ENCODE peak calls at places on chromosomes 6 and 20, in four cellular contexts. D is astrocyte of the spinal cord, M is GM12864, V is kidney. K is an unnamed sample.

GRCh38 chr6:151796842-151797530 is 10.5 kb upstream of the ESR1 start:
- DNase-seq in D (no peak), V (no peak), M (no peak), K (no peak)

GRCh38 chr6:160328447-160328846 is 19.7 kb upstream of the SLC22A3 start:
- DNase-seq in V (no peak), M (no peak), D (no peak), K (no peak)

GRCh38 chr6:163579880-163580295 is 165.4 kb downstream of the QKI start:
- DNase-seq in V (no peak), M (no peak), D (peak), K (peak)

GRCh38 chr6:7156666-7157278 is 49.0 kb downstream of the RREB1 start:
- DNase-seq in M (no peak), D (peak), V (no peak), K (peak)

GRCh38 chr20:48286571-48287551 is 501.6 kb upstream of the SULF2 start:
- DNase-seq in V (no peak), M (no peak), D (no peak), K (no peak)

GRCh38 chr6:83517500-83517899 is 5.2 kb downstream of the PRSS35 start:
- DNase-seq in D (no peak), V (no peak), M (no peak), K (peak)

GRCh38 chr6:28643017-28643740 is 117.5 kb downstream of the GPX5 start:
- DNase-seq in D (peak), V (no peak), M (peak), K (peak)

GRCh38 chr20:59664389-59665055 is 60.2 kb downstream of the PHACTR3 start:
- DNase-seq in M (no peak), D (no peak), V (no peak), K (no peak)

GRCh38 chr6:109441069-109441816 is 719 bp downstream of the SMPD2 start:
- DNase-seq in D (peak), V (peak), M (no peak), K (peak)

GRCh38 chr6:41515995-41516394 is 30.2 kb upstream of the FOXP4 start:
- DNase-seq in V (peak), M (no peak), D (no peak), K (no peak)

GRCh38 chr6:20575691-20576451 is 41.6 kb downstream of the CDKAL1 start:
- DNase-seq in V (no peak), D (no peak), M (no peak), K (no peak)

GRCh38 chr6:139150915-139151314 is 16.0 kb downstream of the HECA start:
- DNase-seq in D (no peak), V (no peak), M (no peak), K (peak)

GRCh38 chr20:25247100-25247665 is 702 bp upstream of the PYGB start:
- DNase-seq in V (peak), D (peak), M (no peak), K (peak)

GRCh38 chr6:115634899-115635298 is 425.8 kb downstream of the FRK start:
- DNase-seq in V (no peak), M (no peak), D (no peak), K (no peak)

GRCh38 chr6:170024940-170025339 is 265.9 kb downstream of the DLL1 start:
- DNase-seq in V (no peak), D (peak), M (no peak), K (no peak)

GRCh38 chr20:44422083-44422482 is 53.6 kb upstream of the TTPAL start:
- DNase-seq in D (peak), M (no peak), V (no peak), K (peak)

GRCh38 chr20:3045042-3045815 is 623 bp upstream of the MRPS26 start:
- DNase-seq in M (no peak), V (no peak), D (peak), K (peak)

GRCh38 chr6:118401325-118401998 is 146.6 kb upstream of the PLN start:
- DNase-seq in M (no peak), V (no peak), D (no peak), K (no peak)

GRCh38 chr6:148805767-148806166 is 58.9 kb downstream of the UST start:
- DNase-seq in V (no peak), D (no peak), M (no peak), K (no peak)

GRCh38 chr6:166005401-166005845 is 162.2 kb downstream of the TBXT start:
- DNase-seq in M (no peak), D (peak), V (peak), K (no peak)

GRCh38 chr20:45630366-45630765 is 718 bp downstream of the WFDC9 start:
- DNase-seq in M (no peak), V (no peak), D (no peak), K (peak)

GRCh38 chr6:90650041-90650948 is 63.4 kb upstream of the MAP3K7 start:
- DNase-seq in D (no peak), M (no peak), V (no peak), K (no peak)

GRCh38 chr6:166275714-166276166 is 32.5 kb downstream of the PRR18 start:
- DNase-seq in D (peak), M (no peak), V (peak), K (no peak)

GRCh38 chr6:33761922-33762629 is 15.4 kb upstream of the IP6K3 start:
- DNase-seq in D (no peak), M (no peak), V (peak), K (peak)

GRCh38 chr6:125316621-125317020 is 14.9 kb upstream of the HDDC2 start:
- DNase-seq in D (peak), V (no peak), M (no peak), K (no peak)

GRCh38 chr6:97958143-97958542 is 675.1 kb upstream of the MMS22L start:
- DNase-seq in M (no peak), D (peak), V (peak), K (peak)

GRCh38 chr6:15384901-15385300 is 139.0 kb downstream of the JARID2 start:
- DNase-seq in V (no peak), D (no peak), M (no peak), K (no peak)

GRCh38 chr6:93418448-93419303 is 683 bp downstream of the EPHA7 start:
- DNase-seq in M (no peak), V (peak), D (peak), K (peak)

GRCh38 chr20:46348972-46349741 is 40.9 kb upstream of the CDH22 start:
- DNase-seq in D (peak), M (no peak), V (peak), K (peak)

GRCh38 chr20:44610313-44610965 is 28.1 kb downstream of the PKIG start:
- DNase-seq in D (no peak), V (no peak), M (no peak), K (no peak)

GRCh38 chr6:150395388-150396009 is 26.7 kb downstream of the IYD start:
- DNase-seq in M (no peak), V (no peak), D (peak), K (peak)

GRCh38 chr6:132298344-132298949 is 102.8 kb downstream of the MOXD1 start:
- DNase-seq in M (peak), D (peak), V (no peak), K (peak)

GRCh38 chr6:42460892-42461291 is 9.2 kb upstream of the TRERF1 start:
- DNase-seq in V (no peak), M (no peak), D (peak), K (no peak)

GRCh38 chr20:1881240-1881835 is 13.9 kb upstream of the SIRPA start:
- DNase-seq in D (no peak), V (no peak), M (no peak), K (no peak)
- TF ChIP-seq CTCF in D (no peak), V (no peak), M (no peak), K (peak)

GRCh38 chr6:16762265-16762546 is 946 bp upstream of the ATXN1 start:
- DNase-seq in M (no peak), V (no peak), D (peak), K (no peak)
- H3K4me3 ChIP-seq in M (peak), V (peak), D (peak), K (peak)

DNA sequence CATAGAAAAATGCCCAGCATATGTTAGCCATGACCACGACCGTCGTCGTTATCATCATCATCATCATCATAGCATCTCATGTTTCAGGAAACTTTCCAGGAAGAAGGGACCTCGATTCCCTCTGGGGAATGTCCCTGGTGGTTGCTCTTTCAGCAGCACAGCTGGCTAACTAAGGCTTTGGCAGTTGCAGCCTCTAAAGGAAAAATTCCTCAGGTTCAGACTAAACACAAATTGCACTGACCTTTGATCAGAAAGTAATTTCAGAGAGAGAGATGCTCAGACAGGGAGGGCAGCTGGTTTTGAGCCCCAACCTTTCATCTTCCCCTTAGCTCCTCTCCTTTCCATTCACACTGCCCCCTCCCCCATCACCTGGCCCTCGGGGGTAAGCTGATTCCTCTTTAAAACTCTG is 5.6 kb upstream of the CFB start:
- DNase-seq in D (peak), V (no peak), M (no peak), K (peak)
- TF ChIP-seq CTCF in D (no peak), V (no peak), M (peak), K (no peak)

DNA sequence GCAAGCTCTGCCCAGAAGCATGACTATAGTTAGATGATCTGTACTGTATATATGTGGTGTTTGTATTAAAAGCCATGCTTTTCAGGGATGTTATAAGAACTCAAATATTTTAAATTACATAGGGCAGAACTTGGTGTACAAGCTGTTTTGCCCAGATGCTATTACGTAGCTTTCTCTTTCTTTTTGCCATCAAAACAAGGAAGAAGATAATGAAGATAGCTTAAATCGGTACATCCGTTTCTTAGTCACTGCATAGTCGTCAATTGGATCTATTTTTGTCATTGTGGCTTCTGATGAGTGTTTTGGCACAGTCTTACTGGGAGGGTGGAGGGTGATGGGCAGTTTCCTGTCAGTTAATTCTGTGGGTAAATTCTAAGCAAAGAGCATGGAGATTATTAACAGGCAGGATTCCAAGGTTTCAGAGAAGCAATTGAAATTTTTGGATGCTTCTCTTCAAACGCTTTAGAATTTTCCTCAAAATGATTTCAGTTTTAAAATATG is 649.1 kb upstream of the GJE1 start:
- DNase-seq in D (peak), M (peak), V (no peak), K (peak)
- H3K4me3 ChIP-seq in D (peak), M (peak), V (peak), K (no peak)

DNA sequence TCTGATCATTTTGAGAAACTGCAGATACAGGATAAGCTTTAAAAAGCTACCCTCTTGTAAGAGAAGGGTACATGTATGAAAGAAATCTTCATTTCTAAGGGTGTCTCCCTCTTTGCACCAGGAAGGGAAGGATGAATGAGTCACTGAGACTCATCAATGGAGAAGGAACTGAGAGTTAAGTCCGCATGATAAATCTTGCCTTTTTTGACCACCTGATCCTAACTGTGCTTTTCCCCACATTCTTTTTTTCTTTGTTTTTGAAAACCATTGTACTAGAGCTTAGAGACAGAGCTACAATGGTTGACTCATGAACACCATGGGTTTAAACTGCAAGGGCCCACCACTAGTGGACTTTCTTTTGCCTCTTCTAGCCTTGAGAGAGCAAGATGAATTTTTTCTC is 353.0 kb upstream of the RGS17 start:
- DNase-seq in D (no peak), V (no peak), M (no peak), K (peak)
- TF ChIP-seq CTCF in D (no peak), V (no peak), M (no peak), K (no peak)

DNA sequence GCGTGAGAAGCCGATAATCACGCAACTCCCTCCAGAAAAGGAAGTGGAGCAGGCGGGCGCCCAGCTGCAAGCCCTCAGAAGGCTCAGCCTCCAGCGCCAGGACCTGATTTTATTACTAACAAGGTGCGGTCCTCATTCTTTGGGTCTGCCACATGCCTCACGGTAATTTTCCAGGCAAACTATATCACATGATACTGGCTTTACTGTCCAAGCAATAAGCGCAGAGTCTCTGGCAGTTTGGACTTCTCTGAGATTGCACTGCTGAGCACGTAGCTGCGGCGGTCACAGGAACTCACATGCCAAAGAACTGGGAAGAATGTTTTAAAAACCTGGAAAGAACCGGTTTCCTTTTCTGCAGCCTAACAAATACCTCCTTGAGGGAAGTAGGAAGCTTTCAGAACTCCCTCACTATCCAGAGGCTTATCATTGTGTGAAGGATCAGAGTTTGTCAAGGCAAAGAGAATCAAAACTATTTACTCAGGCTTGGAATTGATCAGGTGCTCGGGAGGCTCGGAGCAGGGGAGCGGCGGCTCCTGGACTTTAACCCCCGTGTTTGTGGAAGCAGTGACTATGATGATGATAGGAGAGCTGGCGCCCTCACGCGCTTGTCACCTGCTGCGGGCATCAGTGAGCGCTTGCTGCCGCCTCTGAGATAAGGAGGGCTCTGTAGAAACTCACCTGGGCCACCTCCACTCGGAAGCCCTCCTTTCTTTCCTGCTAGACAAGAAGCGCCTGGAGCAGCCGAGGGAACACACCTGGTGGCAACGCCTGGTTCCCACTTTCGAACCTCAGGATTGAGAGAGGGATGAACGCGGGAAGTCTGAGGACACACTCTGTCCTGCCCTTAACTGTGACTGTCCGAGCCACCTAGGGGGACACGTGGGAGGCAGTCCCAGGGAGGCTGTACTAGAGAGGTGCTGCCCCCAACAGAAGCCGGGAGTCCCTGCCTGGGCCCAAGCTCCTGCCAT is 27.2 kb upstream of the SYNJ2 start:
- DNase-seq in D (no peak), M (no peak), V (no peak), K (peak)
- H3K4me3 ChIP-seq in D (no peak), M (no peak), V (peak), K (peak)

GRCh38 chr20:21699216-21699508 is 6.3 kb upstream of the PAX1 start:
- DNase-seq in M (no peak), V (no peak), D (no peak), K (no peak)

GRCh38 chr20:21698494-21699215 is 6.8 kb upstream of the PAX1 start:
- DNase-seq in D (no peak), V (no peak), M (no peak), K (no peak)

GRCh38 chr20:21693322-21693721 is 12.1 kb upstream of the PAX1 start:
- DNase-seq in D (no peak), V (no peak), M (no peak), K (no peak)
- TF ChIP-seq CTCF in D (no peak), V (peak), M (peak), K (no peak)

GRCh38 chr6:107676002-107676401 is 148.1 kb downstream of the SCML4 start:
- DNase-seq in V (no peak), M (no peak), D (no peak), K (no peak)
- H3K4me3 ChIP-seq in V (no peak), M (no peak), D (no peak), K (no peak)

GRCh38 chr6:143964667-143965066 is 43.4 kb downstream of the PLAGL1 start:
- DNase-seq in M (no peak), D (no peak), V (no peak), K (no peak)

GRCh38 chr6:143959865-143960264 is 48.2 kb downstream of the PLAGL1 start:
- DNase-seq in D (no peak), V (no peak), M (no peak), K (no peak)

GRCh38 chr6:143961868-143962643 is 46.0 kb downstream of the PLAGL1 start:
- DNase-seq in M (no peak), D (no peak), V (no peak), K (no peak)

GRCh38 chr6:143963158-143963919 is 44.7 kb downstream of the PLAGL1 start:
- DNase-seq in M (no peak), V (no peak), D (no peak), K (no peak)

GRCh38 chr6:143962644-143962929 is 45.5 kb downstream of the PLAGL1 start:
- DNase-seq in D (peak), V (no peak), M (no peak), K (peak)
- TF ChIP-seq CTCF in D (peak), V (no peak), M (no peak), K (peak)

GRCh38 chr20:32052090-32052791 is at the start of gene HCK:
- DNase-seq in D (no peak), M (no peak), V (no peak), K (no peak)

GRCh38 chr20:32052792-32053362 is 835 bp downstream of the HCK start:
- DNase-seq in V (peak), D (no peak), M (no peak), K (no peak)

GRCh38 chr20:32051720-32052089 is 337 bp upstream of the HCK start:
- DNase-seq in V (no peak), M (no peak), D (no peak), K (no peak)

GRCh38 chr20:32050851-32051556 is 1.0 kb upstream of the HCK start:
- DNase-seq in M (no peak), D (no peak), V (no peak), K (no peak)

GRCh38 chr20:32053648-32054047 is 1.6 kb downstream of the HCK start:
- DNase-seq in V (no peak), D (no peak), M (no peak), K (no peak)
- H3K4me3 ChIP-seq in V (no peak), D (no peak), M (peak), K (no peak)